ENCODE peak calls at places on chromosomes 16 and 17, in nine cellular contexts. G is RWPE1, Q is ovary, A is AG10803, Y is uterus, Z is mucosa of descending colon, D is B cell, M is GM06990, B is fibroblast of villous mesenchyme. U is an unnamed sample.

GRCh38 chr17:17139972-17140589 is 66.1 kb downstream of the PLD6 start:
- DNase-seq in Q (no peak), Z (no peak), G (no peak), M (no peak), D (no peak), B (no peak), A (no peak), Y (no peak), U (no peak)

GRCh38 chr16:2031081-2031577 is 4.4 kb downstream of the NHERF2 start:
- DNase-seq in Q (no peak), M (no peak), G (no peak), B (no peak), Z (no peak), A (no peak), D (no peak), Y (no peak), U (no peak)

GRCh38 chr16:55406651-55407050 is 72.3 kb upstream of the MMP2 start:
- DNase-seq in Q (no peak), M (no peak), D (no peak), Y (no peak), G (no peak), Z (no peak), A (no peak), B (no peak), U (no peak)

GRCh38 chr17:73546770-73547345 is 97.4 kb downstream of the SDK2 start:
- DNase-seq in Y (no peak), M (no peak), D (peak), Q (no peak), Z (peak), G (peak), A (peak), B (peak), U (peak)

GRCh38 chr17:66043419-66043818 is 148.5 kb downstream of the CEP112 start:
- DNase-seq in G (no peak), D (no peak), Y (no peak), Z (no peak), M (no peak), B (peak), A (no peak), Q (no peak), U (no peak)

GRCh38 chr16:67805718-67806427 is 487 bp downstream of the RANBP10 start:
- DNase-seq in A (no peak), D (no peak), M (no peak), G (peak), B (no peak), Z (no peak), Q (no peak), Y (no peak), U (no peak)

GRCh38 chr16:18933501-18933900 is 7.3 kb upstream of the SMG1 start:
- DNase-seq in G (no peak), Q (no peak), Z (no peak), A (no peak), D (no peak), M (no peak), B (no peak), Y (no peak), U (no peak)

GRCh38 chr17:68627956-68628355 is 26.8 kb upstream of the FAM20A start:
- DNase-seq in Z (peak), A (no peak), Q (no peak), B (no peak), M (no peak), G (peak), Y (peak), D (no peak), U (no peak)

GRCh38 chr16:77816293-77816692 is 27.9 kb downstream of the VAT1L start:
- DNase-seq in G (no peak), A (peak), B (peak), M (no peak), Q (no peak), Z (no peak), Y (no peak), D (no peak), U (no peak)

GRCh38 chr16:6483634-6484033 is 849.0 kb upstream of the RBFOX1 start:
- DNase-seq in Z (no peak), Y (no peak), G (no peak), M (no peak), Q (no peak), B (no peak), D (no peak), A (no peak), U (no peak)

GRCh38 chr16:25941800-25942558 is 250.2 kb downstream of the HS3ST4 start:
- DNase-seq in Q (no peak), Z (no peak), Y (no peak), A (no peak), M (no peak), D (no peak), B (no peak), G (no peak), U (no peak)

GRCh38 chr17:81019563-81020442 is 15.1 kb upstream of the BAIAP2 start:
- DNase-seq in B (no peak), A (no peak), Z (peak), G (no peak), D (no peak), M (no peak), Y (no peak), Q (no peak), U (no peak)

GRCh38 chr17:17151541-17151940 is 54.6 kb downstream of the PLD6 start:
- DNase-seq in B (no peak), G (no peak), D (no peak), Z (no peak), Y (no peak), A (peak), M (no peak), Q (no peak), U (no peak)

GRCh38 chr16:72409428-72409827 is 237.5 kb upstream of the PMFBP1 start:
- DNase-seq in G (no peak), B (no peak), A (no peak), M (no peak), Z (no peak), Q (no peak), Y (no peak), D (no peak), U (no peak)
- TF ChIP-seq CTCF in G (no peak), B (no peak), A (no peak), M (no peak), Z (no peak), Q (no peak), Y (no peak), D (no peak), U (no peak)

DNA sequence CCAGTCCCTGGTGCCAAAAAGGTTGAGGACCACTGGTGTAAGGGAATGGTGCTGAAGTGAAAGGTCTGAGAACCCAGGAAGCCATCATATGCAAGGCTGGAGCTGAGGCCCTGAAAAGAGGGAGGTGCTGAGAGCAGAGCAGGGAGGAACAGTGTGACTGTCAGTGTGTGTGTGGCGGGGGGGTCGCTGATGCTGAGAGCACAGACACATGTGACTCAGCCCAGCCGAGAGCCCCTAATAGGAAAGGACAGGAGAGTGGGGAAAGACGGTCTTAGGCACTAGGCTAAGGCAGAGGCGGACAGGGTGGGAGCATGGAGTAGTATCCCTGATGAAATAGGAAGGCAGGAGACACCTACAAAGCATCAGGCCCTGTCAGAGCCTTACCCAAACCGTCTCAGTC is 1.2 kb downstream of the B9D1 start:
- DNase-seq in M (no peak), D (no peak), B (no peak), Q (no peak), A (no peak), Z (no peak), Y (no peak), G (no peak), U (no peak)
- TF ChIP-seq CTCF in M (no peak), D (no peak), B (no peak), Q (no peak), A (no peak), Z (no peak), Y (no peak), G (no peak), U (no peak)

GRCh38 chr16:85289760-85290625 is 177.7 kb upstream of the CIBAR2 start:
- DNase-seq in Q (no peak), B (no peak), D (no peak), M (no peak), Z (no peak), G (no peak), A (no peak), Y (no peak), U (no peak)
- TF ChIP-seq CTCF in Q (no peak), B (no peak), D (no peak), M (no peak), Z (no peak), G (no peak), A (no peak), Y (no peak), U (no peak)

DNA sequence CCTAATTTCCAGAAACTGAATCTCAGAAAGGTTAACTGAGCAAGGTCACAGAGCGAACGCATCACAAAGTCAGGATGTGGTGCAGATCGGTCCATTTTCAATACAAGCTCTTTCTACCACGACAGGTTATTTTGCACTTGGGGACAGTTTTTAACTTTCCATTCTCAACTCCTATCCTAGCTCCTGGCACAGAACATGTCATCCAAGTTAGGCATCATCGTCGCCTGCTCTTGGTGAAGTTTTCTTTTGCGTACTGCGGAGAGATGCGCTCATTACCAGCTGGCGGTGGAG is 15.5 kb upstream of the ERN1 start:
- DNase-seq in Z (no peak), M (no peak), Y (no peak), B (no peak), Q (no peak), G (no peak), D (no peak), A (no peak), U (no peak)
- TF ChIP-seq CTCF in Z (no peak), M (no peak), Y (no peak), B (no peak), Q (no peak), G (no peak), D (no peak), A (peak), U (no peak)

GRCh38 chr17:3690094-3690715 is 5.8 kb downstream of the P2RX5 start:
- DNase-seq in Q (no peak), D (no peak), Y (no peak), M (no peak), B (no peak), G (no peak), A (no peak), Z (no peak), U (no peak)

GRCh38 chr17:3692346-3692745 is 3.6 kb downstream of the P2RX5 start:
- DNase-seq in A (no peak), M (no peak), D (no peak), Z (no peak), Y (no peak), B (no peak), G (no peak), Q (no peak), U (no peak)

GRCh38 chr17:3689262-3690093 is 6.5 kb downstream of the P2RX5 start:
- DNase-seq in D (peak), A (no peak), Z (no peak), Y (no peak), Q (no peak), B (no peak), G (no peak), M (no peak), U (no peak)

GRCh38 chr17:3693099-3693498 is 2.9 kb downstream of the P2RX5 start:
- DNase-seq in D (no peak), G (no peak), Q (no peak), Y (no peak), M (no peak), A (no peak), Z (no peak), B (no peak), U (no peak)

DNA sequence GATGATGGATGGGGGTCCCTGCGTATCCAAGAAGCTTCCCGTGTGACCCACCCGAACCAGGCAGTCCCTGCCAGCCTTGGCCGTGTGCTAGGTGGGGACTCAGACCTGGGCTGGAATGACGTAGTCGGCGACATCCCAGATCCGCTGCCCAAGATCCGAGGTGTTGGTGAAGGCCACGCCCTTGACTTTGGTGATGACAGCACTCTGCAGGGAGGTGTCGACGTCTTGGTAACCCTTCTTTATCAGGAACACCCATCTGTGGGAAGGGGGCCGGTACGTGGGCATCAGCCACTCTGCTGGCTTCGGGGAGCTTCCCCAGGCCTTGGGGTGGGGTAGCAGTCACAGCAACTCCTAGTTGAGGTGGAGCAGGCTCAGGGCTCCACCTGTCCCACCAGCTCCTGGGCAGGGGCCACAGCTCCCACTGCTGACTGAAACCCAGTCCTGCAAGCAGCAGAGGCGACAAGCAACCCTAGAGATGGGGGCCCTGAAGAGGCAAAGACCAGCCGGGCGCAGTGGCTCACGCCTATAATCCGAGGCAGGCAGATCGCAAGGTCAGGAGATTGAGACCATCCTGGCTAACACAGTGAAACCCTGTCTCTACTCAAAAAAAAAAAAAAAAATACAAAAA is 4.3 kb downstream of the P2RX5 start:
- DNase-seq in Z (no peak), Q (no peak), G (no peak), D (no peak), Y (no peak), M (no peak), A (no peak), B (no peak), U (no peak)
- TF ChIP-seq CTCF in Z (no peak), Q (no peak), G (no peak), D (no peak), Y (no peak), M (no peak), A (no peak), B (no peak), U (no peak)

DNA sequence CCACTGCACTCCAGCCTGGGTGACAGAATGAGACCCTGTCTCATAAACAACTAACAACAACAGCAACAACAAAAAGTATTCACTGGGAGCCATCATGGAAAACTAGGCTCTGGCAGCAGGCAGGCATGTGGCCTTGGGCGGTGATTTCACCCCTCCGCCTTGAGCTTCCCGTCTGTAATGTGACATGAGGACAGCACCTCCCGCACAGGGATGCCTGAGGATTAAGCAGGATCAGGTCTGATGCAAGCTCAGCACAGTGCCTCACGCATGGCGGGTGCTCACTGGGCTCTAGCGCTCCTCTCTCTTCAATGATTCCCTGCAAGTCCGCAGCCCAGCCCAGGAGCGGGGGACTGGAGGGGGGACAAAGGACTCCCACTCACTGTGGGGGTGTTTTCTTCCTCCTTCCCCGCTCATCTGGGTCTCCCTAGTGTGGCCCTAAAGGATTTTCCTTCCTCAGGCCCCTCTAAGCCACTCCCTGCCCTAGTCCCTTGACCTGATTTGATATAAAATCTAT is 2.8 kb downstream of the PLCD3 start:
- DNase-seq in Z (peak), D (no peak), M (no peak), Q (peak), A (peak), B (peak), G (no peak), Y (no peak), U (no peak)
- TF ChIP-seq CTCF in Z (no peak), D (no peak), M (no peak), Q (no peak), A (no peak), B (no peak), G (no peak), Y (no peak), U (no peak)

DNA sequence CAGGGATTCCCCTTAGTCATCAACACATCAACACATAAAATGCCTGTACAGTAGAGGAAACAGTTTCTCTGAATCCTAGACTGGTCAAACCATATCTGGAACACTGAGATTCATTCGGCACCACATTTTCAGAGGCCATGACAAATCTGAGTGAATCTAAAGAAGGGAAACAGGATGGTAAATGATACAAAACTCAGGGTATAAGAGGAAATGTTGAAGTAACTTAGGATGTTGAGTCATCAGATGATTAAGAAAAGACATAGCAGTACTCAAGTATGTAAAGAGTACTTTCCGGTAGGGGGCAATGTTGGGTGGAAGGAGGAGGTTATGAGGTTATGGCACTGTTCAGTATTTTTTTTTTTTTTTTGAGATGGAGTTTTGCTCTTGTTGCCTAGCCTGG is 358.5 kb upstream of the PMFBP1 start:
- DNase-seq in B (peak), M (no peak), Q (no peak), Z (no peak), D (peak), Y (no peak), A (peak), G (peak), U (peak)
- TF ChIP-seq CTCF in B (peak), M (peak), Q (no peak), Z (no peak), D (no peak), Y (no peak), A (peak), G (no peak), U (no peak)

U was measured in GM20000.